ENCODE peak calls at places on chromosome 12, in ten cellular contexts. H is stimulated activated CD4-positive, alpha-beta T cell treated with anti-CD3 and anti-CD28 coated beads, TNF-alpha, amount 100 ng/mL, for 4 hours; M is T-cell; W is AG08395; D is memory B cell; O is Ammon's horn; S is COR-L47; B is SIG-M5; F is amniotic epithelial cell; Y is glutamatergic neuron. K is an unnamed sample.

GRCh38 chr12:53179694-53180269 is 740 bp upstream of the ZNF740 start:
- DNase-seq in B (no peak), S (no peak), W (no peak), H (no peak), F (no peak), D (no peak), Y (peak; percentile 42), M (no peak), O (peak; percentile 30), K (peak; percentile 22)

GRCh38 chr12:121729021-121729420 is 16.5 kb downstream of the TMEM120B start:
- DNase-seq in S (no peak), D (no peak), M (no peak), F (no peak), W (no peak), Y (no peak), B (no peak), H (no peak), O (no peak), K (no peak)

GRCh38 chr12:132471011-132471857 is 18.7 kb upstream of the FBRSL1 start:
- DNase-seq in S (no peak), H (no peak), O (no peak), F (peak; percentile 47), B (no peak), D (peak; percentile 63), Y (no peak), W (no peak), M (no peak), K (no peak)

GRCh38 chr12:26062566-26062965 is 62.3 kb downstream of the BHLHE41 start:
- DNase-seq in O (no peak), W (peak; percentile 62), D (no peak), S (no peak), B (no peak), F (peak; percentile 50), H (no peak), M (no peak), Y (no peak), K (no peak)

GRCh38 chr12:99960312-99960711 is 24.4 kb downstream of the ANKS1B start:
- DNase-seq in H (no peak), S (peak; percentile 5), B (no peak), O (no peak), W (peak; percentile 6), D (no peak), F (no peak), Y (no peak), M (no peak), K (no peak)

GRCh38 chr12:75579552-75579951 is 68.1 kb upstream of the KRR1 start:
- DNase-seq in D (no peak), B (no peak), M (no peak), S (no peak), O (no peak), F (no peak), Y (no peak), W (no peak), H (no peak), K (no peak)

GRCh38 chr12:132327351-132328171 is 1.8 kb downstream of the GALNT9 start:
- DNase-seq in B (no peak), D (no peak), W (peak; percentile 86), S (no peak), O (peak; percentile 68), Y (no peak), M (no peak), H (peak; percentile 48), F (peak; percentile 95), K (no peak)

GRCh38 chr12:128693115-128693514 is 130.6 kb downstream of the SLC15A4 start:
- DNase-seq in F (no peak), O (no peak), B (no peak), S (no peak), M (no peak), W (no peak), H (no peak), Y (no peak), D (no peak), K (no peak)

GRCh38 chr12:128524439-128524838 is 257.5 kb downstream of the TMEM132C start:
- DNase-seq in F (no peak), S (no peak), O (no peak), Y (no peak), B (no peak), W (no peak), D (no peak), M (no peak), H (no peak), K (no peak)

GRCh38 chr12:117090388-117090787 is 8.8 kb downstream of the TESC start:
- DNase-seq in B (no peak), Y (no peak), S (no peak), M (no peak), F (no peak), O (no peak), H (no peak), D (no peak), W (no peak), K (no peak)

GRCh38 chr12:66941150-66941549 is 262.3 kb upstream of the GRIP1 start:
- DNase-seq in M (no peak), B (no peak), Y (no peak), D (no peak), S (no peak), W (no peak), H (no peak), O (no peak), F (no peak), K (no peak)

GRCh38 chr12:89529738-89530137 is 3.9 kb upstream of the POC1B start:
- DNase-seq in M (no peak), F (peak; percentile 53), H (no peak), O (peak; percentile 74), W (peak; percentile 70), S (peak; percentile 8), D (peak; percentile 33), B (no peak), Y (no peak), K (peak; percentile 44)

GRCh38 chr12:109264943-109265650 is 44.0 kb downstream of the FOXN4 start:
- DNase-seq in D (no peak), O (no peak), S (no peak), B (no peak), W (no peak), H (no peak), Y (no peak), F (no peak), M (no peak), K (no peak)

GRCh38 chr12:132218915-132219314 is 74.7 kb downstream of the NOC4L start:
- DNase-seq in B (no peak), Y (no peak), W (peak; percentile 24), M (peak; percentile 35), S (peak; percentile 36), F (no peak), D (no peak), H (peak; percentile 24), O (no peak), K (peak; percentile 56)

GRCh38 chr12:52390739-52391617 is 5.5 kb upstream of the KRT84 start:
- DNase-seq in W (peak; percentile 57), H (no peak), S (peak; percentile 17), M (no peak), D (no peak), F (peak; percentile 7), O (peak; percentile 10), B (no peak), Y (peak; percentile 40), K (peak; percentile 12)